ENCODE peak calls at places on chromosomes 12 and 14, in five cellular contexts. One of them, this sample, is unnamed.

GRCh38 chr14:68094158-68094557 is 274.6 kb downstream of the RAD51B start:
- DNase-seq in endothelial cell: no peak
- DNase-seq in amniotic stem cell: no peak
- DNase-seq in AG04450: no peak
- DNase-seq in activated naive CD4-positive, alpha-beta T cell treated with Interleukin-2 at 50 U/mL for 16 hours: no peak
- DNase-seq in this sample: no peak

GRCh38 chr14:37969511-37969979 is 238.2 kb upstream of the SSTR1 start:
- DNase-seq in endothelial cell: no peak
- DNase-seq in amniotic stem cell: no peak
- DNase-seq in AG04450: no peak
- DNase-seq in activated naive CD4-positive, alpha-beta T cell treated with Interleukin-2 at 50 U/mL for 16 hours: no peak
- DNase-seq in this sample: no peak

GRCh38 chr12:106084048-106084671 is 54.6 kb downstream of the NUAK1 start:
- DNase-seq in endothelial cell: no peak
- DNase-seq in amniotic stem cell: no peak
- DNase-seq in AG04450: no peak
- DNase-seq in activated naive CD4-positive, alpha-beta T cell treated with Interleukin-2 at 50 U/mL for 16 hours: no peak
- DNase-seq in this sample: peak

GRCh38 chr14:102516531-102517411 is 7.2 kb upstream of the ANKRD9 start:
- DNase-seq in endothelial cell: peak
- DNase-seq in amniotic stem cell: no peak
- DNase-seq in AG04450: no peak
- DNase-seq in activated naive CD4-positive, alpha-beta T cell treated with Interleukin-2 at 50 U/mL for 16 hours: peak
- DNase-seq in this sample: no peak

GRCh38 chr14:99275222-99275584 is 3.2 kb upstream of the BCL11B start:
- DNase-seq in endothelial cell: no peak
- DNase-seq in amniotic stem cell: no peak
- DNase-seq in AG04450: no peak
- DNase-seq in activated naive CD4-positive, alpha-beta T cell treated with Interleukin-2 at 50 U/mL for 16 hours: no peak
- DNase-seq in this sample: no peak

GRCh38 chr14:50530358-50530757 is 2.0 kb downstream of the MAP4K5 start:
- DNase-seq in endothelial cell: no peak
- DNase-seq in amniotic stem cell: no peak
- DNase-seq in AG04450: no peak
- DNase-seq in activated naive CD4-positive, alpha-beta T cell treated with Interleukin-2 at 50 U/mL for 16 hours: no peak
- DNase-seq in this sample: no peak

GRCh38 chr12:75760481-75761324 is 249.3 kb upstream of the KRR1 start:
- DNase-seq in endothelial cell: no peak
- DNase-seq in amniotic stem cell: no peak
- DNase-seq in AG04450: no peak
- DNase-seq in activated naive CD4-positive, alpha-beta T cell treated with Interleukin-2 at 50 U/mL for 16 hours: no peak
- DNase-seq in this sample: no peak

GRCh38 chr12:97061164-97061563 is 154.1 kb downstream of the NEDD1 start:
- DNase-seq in endothelial cell: no peak
- DNase-seq in amniotic stem cell: no peak
- DNase-seq in AG04450: no peak
- DNase-seq in activated naive CD4-positive, alpha-beta T cell treated with Interleukin-2 at 50 U/mL for 16 hours: no peak
- DNase-seq in this sample: no peak

GRCh38 chr12:100661300-100661951 is 87.9 kb downstream of the GAS2L3 start:
- DNase-seq in endothelial cell: no peak
- DNase-seq in amniotic stem cell: no peak
- DNase-seq in AG04450: no peak
- DNase-seq in activated naive CD4-positive, alpha-beta T cell treated with Interleukin-2 at 50 U/mL for 16 hours: no peak
- DNase-seq in this sample: no peak

GRCh38 chr12:122740351-122740750 is 9.7 kb upstream of the HCAR1 start:
- DNase-seq in endothelial cell: no peak
- DNase-seq in amniotic stem cell: no peak
- DNase-seq in AG04450: no peak
- DNase-seq in activated naive CD4-positive, alpha-beta T cell treated with Interleukin-2 at 50 U/mL for 16 hours: no peak
- DNase-seq in this sample: no peak

GRCh38 chr14:100108042-100108825 is 43.0 kb downstream of the EVL start:
- DNase-seq in endothelial cell: peak
- DNase-seq in amniotic stem cell: peak
- DNase-seq in AG04450: no peak
- DNase-seq in activated naive CD4-positive, alpha-beta T cell treated with Interleukin-2 at 50 U/mL for 16 hours: peak
- DNase-seq in this sample: no peak

GRCh38 chr14:46063872-46064271 is 587.7 kb downstream of the RPL10L start:
- DNase-seq in endothelial cell: no peak
- DNase-seq in amniotic stem cell: no peak
- DNase-seq in AG04450: no peak
- DNase-seq in activated naive CD4-positive, alpha-beta T cell treated with Interleukin-2 at 50 U/mL for 16 hours: no peak
- DNase-seq in this sample: no peak

GRCh38 chr14:76901171-76902055 is 75.2 kb downstream of the LRRC74A start:
- DNase-seq in endothelial cell: no peak
- DNase-seq in amniotic stem cell: peak
- DNase-seq in AG04450: no peak
- DNase-seq in activated naive CD4-positive, alpha-beta T cell treated with Interleukin-2 at 50 U/mL for 16 hours: no peak
- DNase-seq in this sample: no peak

GRCh38 chr14:77053046-77053841 is 24.7 kb upstream of the IRF2BPL start:
- DNase-seq in endothelial cell: peak
- DNase-seq in amniotic stem cell: no peak
- DNase-seq in AG04450: no peak
- DNase-seq in activated naive CD4-positive, alpha-beta T cell treated with Interleukin-2 at 50 U/mL for 16 hours: peak
- DNase-seq in this sample: no peak

GRCh38 chr14:76201162-76201561 is 49.4 kb downstream of the GPATCH2L start:
- DNase-seq in endothelial cell: no peak
- DNase-seq in amniotic stem cell: peak
- DNase-seq in AG04450: peak
- DNase-seq in activated naive CD4-positive, alpha-beta T cell treated with Interleukin-2 at 50 U/mL for 16 hours: no peak
- DNase-seq in this sample: peak

GRCh38 chr14:78970677-78971076 is 800.5 kb downstream of the NRXN3 start:
- DNase-seq in endothelial cell: no peak
- DNase-seq in amniotic stem cell: no peak
- DNase-seq in AG04450: no peak
- DNase-seq in activated naive CD4-positive, alpha-beta T cell treated with Interleukin-2 at 50 U/mL for 16 hours: no peak
- DNase-seq in this sample: no peak

GRCh38 chr14:69260979-69261605 is 1.1 kb downstream of the GALNT16 start:
- DNase-seq in endothelial cell: peak
- DNase-seq in amniotic stem cell: no peak
- DNase-seq in AG04450: no peak
- DNase-seq in activated naive CD4-positive, alpha-beta T cell treated with Interleukin-2 at 50 U/mL for 16 hours: peak
- DNase-seq in this sample: no peak